ENCODE peak calls at places on chromosomes 13 and 19, in nine cellular contexts. W, T, U, H, Q, S, I, R and O are unnamed samples.

GRCh38 chr13:60012503-60012902 is 151.2 kb downstream of the DIAPH3 start:
- DNase-seq in U (no peak), R (no peak), H (no peak), W (no peak), T (peak; percentile 2), I (no peak), Q (no peak), S (no peak), O (peak; percentile 29)

GRCh38 chr13:40818926-40819325 is 29.5 kb downstream of the SLC25A15 start:
- DNase-seq in Q (no peak), R (no peak), U (no peak), W (no peak), I (no peak), S (no peak), H (no peak), T (no peak), O (no peak)

GRCh38 chr13:85693889-85694511 is 105.2 kb downstream of the SLITRK6 start:
- DNase-seq in Q (no peak), U (no peak), T (no peak), I (no peak), H (no peak), R (no peak), W (no peak), S (no peak), O (no peak)

GRCh38 chr19:45767881-45768643 is 990 bp downstream of the SIX5 start:
- DNase-seq in T (peak; percentile 79), U (no peak), W (peak; percentile 79), S (peak; percentile 76), I (peak; percentile 77), H (peak; percentile 57), Q (peak; percentile 38), R (peak; percentile 70), O (peak; percentile 74)

GRCh38 chr13:112366907-112367646 is 9.1 kb upstream of the SPACA7 start:
- DNase-seq in R (no peak), H (no peak), S (no peak), W (no peak), Q (no peak), T (no peak), U (no peak), I (no peak), O (no peak)

GRCh38 chr13:51158923-51159322 is 47.8 kb upstream of the C13orf42 start:
- DNase-seq in R (peak; percentile 28), H (no peak), W (no peak), I (no peak), U (no peak), Q (no peak), S (no peak), T (no peak), O (no peak)

GRCh38 chr19:18636969-18637629 is at the start of gene KLHL26:
- DNase-seq in Q (no peak), U (no peak), H (no peak), W (no peak), I (no peak), T (no peak), S (peak; percentile 62), R (no peak), O (no peak)

GRCh38 chr13:78659450-78660110 is 625 bp upstream of the OBI1 start:
- DNase-seq in S (no peak), R (no peak), I (no peak), U (no peak), Q (no peak), H (no peak), W (no peak), T (peak; percentile 2), O (no peak)

GRCh38 chr13:79548886-79549285 is 67.9 kb downstream of the NDFIP2 start:
- DNase-seq in H (no peak), R (no peak), T (no peak), W (no peak), U (no peak), I (no peak), Q (no peak), S (no peak), O (no peak)

GRCh38 chr13:76271728-76272232 is 614.4 kb downstream of the KCTD12 start:
- DNase-seq in S (no peak), R (no peak), W (no peak), T (no peak), U (no peak), H (no peak), I (no peak), Q (no peak), O (no peak)

GRCh38 chr19:35848486-35848885 is 3.8 kb downstream of the NPHS1 start:
- DNase-seq in U (no peak), Q (no peak), T (no peak), I (no peak), S (no peak), H (no peak), W (no peak), R (no peak), O (no peak)

GRCh38 chr13:103066991-103067390 is 774 bp upstream of the SLC10A2 start:
- DNase-seq in I (no peak), Q (no peak), T (no peak), S (no peak), W (no peak), U (no peak), R (no peak), H (no peak), O (no peak)

GRCh38 chr13:21071894-21072293 is 10.5 kb upstream of the LATS2 start:
- DNase-seq in H (no peak), R (peak; percentile 9), Q (no peak), U (no peak), I (no peak), W (no peak), S (no peak), T (no peak), O (no peak)

GRCh38 chr13:40102854-40103253 is 447.4 kb downstream of the COG6 start:
- DNase-seq in S (peak; percentile 86), U (peak; percentile 95), Q (no peak), R (peak; percentile 97), I (no peak), T (no peak), H (no peak), W (no peak), O (no peak)

GRCh38 chr19:1648926-1649541 is 3.4 kb downstream of the TCF3 start:
- DNase-seq in S (no peak), U (peak; percentile 24), T (peak; percentile 83), H (no peak), I (no peak), R (no peak), Q (no peak), W (no peak), O (peak; percentile 28)

GRCh38 chr13:96011291-96011875 is 41.8 kb downstream of the UGGT2 start:
- DNase-seq in Q (no peak), R (peak; percentile 71), I (no peak), T (no peak), H (no peak), U (no peak), W (no peak), S (no peak), O (no peak)